ENCODE peak calls at places on chromosomes 6 and 20, in six cellular contexts. S is PC-3, E is neural progenitor cell, L is HCT116, M is hepatocyte, X is mammary epithelial cell. A is an unnamed sample. For H3K9me3, the result is how much of the 10 kb centered on the place peaks cover.

GRCh38 chr6:105646391-105646867 is 243.5 kb upstream of the PREP start:
- DNase-seq in M (no peak), L (no peak), X (peak), E (no peak), S (peak), A (peak)

GRCh38 chr6:6694368-6694780 is 105.9 kb downstream of the LY86 start:
- DNase-seq in X (no peak), S (no peak), E (no peak), L (no peak), M (no peak), A (no peak)

GRCh38 chr6:152943260-152943897 is 39.5 kb downstream of the FBXO5 start:
- DNase-seq in S (peak), E (no peak), X (peak), M (no peak), L (no peak), A (no peak)

GRCh38 chr6:137311940-137312339 is 92.8 kb upstream of the IFNGR1 start:
- DNase-seq in X (no peak), M (no peak), S (no peak), L (no peak), E (no peak), A (no peak)

GRCh38 chr6:1839315-1839714 is 229.6 kb downstream of the FOXC1 start:
- DNase-seq in L (no peak), E (no peak), S (no peak), M (no peak), X (no peak), A (no peak)

GRCh38 chr20:34260208-34260942 is 19.2 kb downstream of the ASIP start:
- DNase-seq in L (no peak), M (no peak), X (no peak), E (no peak), S (no peak), A (no peak)

GRCh38 chr6:43584892-43585570 is 9.0 kb downstream of the POLH start:
- DNase-seq in E (no peak), X (no peak), L (no peak), S (no peak), M (no peak), A (no peak)

GRCh38 chr6:155706341-155706740 is 250.7 kb upstream of the NOX3 start:
- DNase-seq in S (no peak), L (no peak), E (no peak), M (no peak), X (no peak), A (no peak)

GRCh38 chr6:134605034-134605433 is 287.1 kb upstream of the SGK1 start:
- DNase-seq in S (no peak), L (no peak), E (no peak), X (no peak), M (no peak), A (no peak)

GRCh38 chr20:57601211-57601570 is 19.0 kb downstream of the ZBP1 start:
- DNase-seq in E (no peak), L (no peak), X (peak), S (peak), M (no peak), A (no peak)

GRCh38 chr6:42482126-42482525 is 30.4 kb upstream of the TRERF1 start:
- DNase-seq in X (no peak), M (peak), S (no peak), E (no peak), L (no peak), A (no peak)

GRCh38 chr6:96212076-96212475 is 196.3 kb downstream of the FUT9 start:
- DNase-seq in M (no peak), E (no peak), X (no peak), S (no peak), L (no peak), A (no peak)

GRCh38 chr6:4021862-4022715 is 56.8 kb downstream of the FAM217A start:
- DNase-seq in M (no peak), L (no peak), S (no peak), X (no peak), E (no peak), A (no peak)

GRCh38 chr20:38873050-38873581 is 53.1 kb upstream of the FAM83D start:
- DNase-seq in M (no peak), E (no peak), X (no peak), S (no peak), L (no peak), A (peak)

GRCh38 chr6:79750806-79751205 is 119.7 kb downstream of the SH3BGRL2 start:
- DNase-seq in S (no peak), M (no peak), E (peak), X (no peak), L (no peak), A (no peak)

GRCh38 chr6:89475634-89476033 is 42.7 kb downstream of the ANKRD6 start:
- DNase-seq in X (peak), S (no peak), L (no peak), E (no peak), M (no peak), A (peak)

GRCh38 chr6:127880452-127880851 is 20.4 kb downstream of the THEMIS start:
- DNase-seq in S (no peak), L (no peak), M (no peak), X (peak), E (no peak), A (peak)

GRCh38 chr20:2004171-2004570 is 10.3 kb upstream of the PDYN start:
- DNase-seq in L (no peak), M (no peak), E (no peak), S (no peak), X (no peak), A (no peak)

GRCh38 chr6:154080434-154081189 is 41.6 kb downstream of the OPRM1 start:
- DNase-seq in M (peak), S (no peak), E (peak), L (no peak), X (no peak), A (no peak)

GRCh38 chr6:42147138-42147562 is 4.7 kb upstream of the C6orf132 start:
- DNase-seq in S (peak), L (no peak), X (no peak), E (no peak), M (no peak), A (no peak)

GRCh38 chr20:62515280-62515679 is 39.5 kb upstream of the GATA5 start:
- DNase-seq in S (no peak), X (no peak), M (no peak), L (no peak), E (no peak), A (no peak)

GRCh38 chr6:116447496-116448011 is 13.6 kb upstream of the CALHM6 start:
- DNase-seq in L (no peak), X (peak), M (peak), E (no peak), S (peak), A (peak)

GRCh38 chr6:138036955-138037592 is 70.1 kb downstream of the PERP start:
- DNase-seq in S (peak), L (no peak), M (no peak), X (peak), E (no peak), A (no peak)

GRCh38 chr6:142367501-142368018 is 65.8 kb downstream of the ADGRG6 start:
- DNase-seq in M (no peak), S (no peak), X (no peak), E (no peak), L (no peak), A (no peak)

GRCh38 chr6:88708197-88708744 is 255.1 kb downstream of the RNGTT start:
- DNase-seq in M (peak), S (no peak), X (no peak), L (no peak), E (no peak), A (no peak)

GRCh38 chr6:161374971-161375873 is 101.4 kb upstream of the AGPAT4 start:
- DNase-seq in X (peak), E (peak), S (peak), M (no peak), L (no peak), A (peak)

GRCh38 chr20:10716855-10717254 is 43.1 kb upstream of the JAG1 start:
- DNase-seq in M (no peak), X (no peak), S (peak), L (no peak), E (no peak), A (no peak)

GRCh38 chr20:41174782-41175181 is 37.4 kb downstream of the PLCG1 start:
- DNase-seq in L (no peak), M (no peak), E (peak), X (no peak), S (no peak), A (no peak)

GRCh38 chr6:19342616-19343015 is 494.6 kb upstream of the ID4 start:
- DNase-seq in E (no peak), M (no peak), S (peak), L (no peak), X (peak), A (no peak)

GRCh38 chr6:128139519-128139918 is 238.7 kb upstream of the THEMIS start:
- DNase-seq in S (peak), E (no peak), L (no peak), X (peak), M (peak), A (no peak)

GRCh38 chr6:142954844-142955243 is 9.9 kb upstream of the HIVEP2 start:
- DNase-seq in S (no peak), L (no peak), M (no peak), E (no peak), X (no peak), A (no peak)

GRCh38 chr6:157912326-157912725 is 69.3 kb upstream of the SYNJ2 start:
- DNase-seq in L (no peak), X (peak), M (peak), E (no peak), S (no peak), A (no peak)

GRCh38 chr6:106702451-106703110 is 73.2 kb downstream of the QRSL1 start:
- DNase-seq in E (no peak), M (peak), L (no peak), X (no peak), S (no peak), A (no peak)

GRCh38 chr6:15230827-15231226 is 15.0 kb upstream of the JARID2 start:
- DNase-seq in L (no peak), M (no peak), S (no peak), E (no peak), X (no peak), A (no peak)

GRCh38 chr6:112877134-112878100 is 530.3 kb downstream of the RFPL4B start:
- DNase-seq in L (no peak), S (peak), M (no peak), X (peak), E (peak), A (no peak)

GRCh38 chr6:139939189-139939979 is 564.9 kb upstream of the CITED2 start:
- DNase-seq in X (no peak), M (no peak), E (peak), L (no peak), S (no peak), A (no peak)

DNA sequence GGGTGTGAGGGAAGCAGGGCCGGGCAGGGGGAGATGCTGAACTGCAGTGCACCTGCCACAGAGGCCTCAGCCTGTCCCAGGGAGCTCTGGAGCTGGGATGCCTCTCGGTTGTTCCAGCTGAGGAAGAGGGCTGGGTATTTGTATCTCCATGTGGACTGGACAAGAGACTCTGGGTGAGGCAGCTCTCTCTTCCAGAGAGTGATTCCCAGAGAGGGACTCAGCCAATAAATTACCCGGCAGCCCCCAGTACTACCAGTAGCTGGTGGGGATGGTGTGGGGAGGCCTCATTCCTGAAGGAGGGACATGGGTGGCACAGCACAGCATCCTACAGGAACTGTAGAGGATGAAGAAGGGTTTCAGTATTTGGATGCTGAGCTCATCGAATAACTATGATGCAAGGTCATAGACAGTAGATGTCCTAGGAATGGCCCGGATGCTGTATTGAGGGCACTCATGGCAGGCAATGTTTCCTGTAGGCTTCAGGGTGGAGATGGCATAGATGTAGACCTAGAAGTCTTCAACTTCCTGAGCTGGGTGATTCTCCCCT is 1.4 kb downstream of the FGD2 start:
- DNase-seq in M (no peak), E (no peak), L (no peak), X (no peak), S (no peak), A (no peak)
- H3K4me3 ChIP-seq in M (no peak), E (no peak), L (no peak), X (no peak), S (no peak), A (no peak)

GRCh38 chr20:21715193-21715881 is 9.9 kb downstream of the PAX1 start:
- DNase-seq in E (no peak), M (no peak), X (no peak), L (no peak), S (no peak), A (no peak)
- TF ChIP-seq EZH2 in E (peak), M (peak), X (no peak), L (no peak), S (no peak), A (no peak)

GRCh38 chr6:28330033-28330432 is 5.9 kb downstream of the ZSCAN31 start:
- DNase-seq in M (no peak), L (no peak), X (no peak), S (no peak), E (no peak), A (no peak)
- H3K9me3 ChIP-seq in M (under half), L (under half), X (under half), S (under half), E (under half), A (under half)

GRCh38 chr20:37517371-37517748 is 3.7 kb upstream of the NNAT start:
- DNase-seq in X (no peak), E (no peak), L (no peak), M (no peak), S (no peak), A (no peak)
- H3K4me3 ChIP-seq in X (no peak), E (no peak), L (no peak), M (no peak), S (no peak), A (no peak)

DNA sequence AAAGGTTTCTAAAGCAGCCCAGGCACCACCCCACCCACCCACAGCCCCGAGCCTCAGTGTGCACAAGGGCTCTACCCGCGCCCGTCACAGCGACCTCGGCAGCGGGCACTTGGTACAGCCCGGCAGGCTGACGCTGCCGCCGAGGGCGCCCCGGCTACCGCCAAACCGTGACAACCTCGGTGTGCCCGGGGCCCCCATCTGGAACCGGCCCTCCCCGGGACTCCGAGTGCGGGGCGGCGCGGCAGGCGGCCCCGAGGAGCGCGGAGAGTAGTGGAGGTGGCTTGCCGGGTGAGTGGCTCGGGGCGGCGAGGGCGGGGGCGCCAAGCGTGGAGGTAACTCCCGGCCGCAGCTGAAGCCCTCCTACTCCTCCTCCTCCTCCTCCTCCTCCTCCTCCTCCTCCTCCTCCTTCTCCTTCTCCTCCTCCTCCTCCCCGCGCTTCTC is at the start of gene ISM1:
- DNase-seq in M (peak), E (peak), L (no peak), S (no peak), X (peak), A (peak)
- TF ChIP-seq EZH2 in M (no peak), E (no peak), L (no peak), S (no peak), X (no peak), A (no peak)